ENCODE peak calls at places on chromosomes 11 and 22, in four cellular contexts. X, J, D and H are unnamed samples.

GRCh38 chr22:42282252-42282942 is 11.9 kb upstream of the TCF20 start:
- DNase-seq in X (no peak), J (no peak), D (peak), H (no peak)

GRCh38 chr11:68146704-68147474 is 25.7 kb upstream of the CHKA start:
- DNase-seq in X (peak), J (no peak), D (peak), H (peak)

GRCh38 chr11:17633279-17633986 is 85.9 kb upstream of the MYOD1 start:
- DNase-seq in X (no peak), J (no peak), D (peak), H (no peak)

GRCh38 chr11:9025101-9025850 is 21.5 kb upstream of the NRIP3 start:
- DNase-seq in X (no peak), J (no peak), D (no peak), H (no peak)

GRCh38 chr22:22917377-22917776 is 29.8 kb downstream of the IGLL5 start:
- DNase-seq in X (no peak), J (no peak), D (no peak), H (no peak)

GRCh38 chr22:43186272-43187170 is at the start of gene TTLL12:
- DNase-seq in X (no peak), J (peak), D (peak), H (peak)

GRCh38 chr11:28777126-28777525 is 668.9 kb downstream of the METTL15 start:
- DNase-seq in X (no peak), J (no peak), D (no peak), H (no peak)

GRCh38 chr11:58924230-58924629 is 15.1 kb upstream of the GLYATL1 start:
- DNase-seq in X (no peak), J (no peak), D (no peak), H (no peak)

GRCh38 chr22:46929046-46929688 is 166.7 kb downstream of the TBC1D22A start:
- DNase-seq in X (no peak), J (no peak), D (no peak), H (no peak)

GRCh38 chr11:34431979-34432378 is 6.8 kb upstream of the CAT start:
- DNase-seq in X (no peak), J (no peak), D (no peak), H (no peak)

GRCh38 chr11:16785520-16786128 is 47.2 kb downstream of the C11orf58 start:
- DNase-seq in X (peak), J (peak), D (peak), H (peak)

GRCh38 chr22:31442768-31443489 is 43.5 kb downstream of the DRG1 start:
- DNase-seq in X (no peak), J (no peak), D (peak), H (no peak)

GRCh38 chr11:50074161-50074560 is 41.5 kb downstream of the OR4C45 start:
- DNase-seq in X (no peak), J (no peak), D (no peak), H (no peak)

GRCh38 chr11:50080256-50080655 is 47.6 kb downstream of the OR4C45 start:
- DNase-seq in X (no peak), J (no peak), D (no peak), H (no peak)

GRCh38 chr11:50078001-50078400 is 45.3 kb downstream of the OR4C45 start:
- DNase-seq in X (no peak), J (no peak), D (no peak), H (no peak)

GRCh38 chr11:50075856-50076255 is 43.2 kb downstream of the OR4C45 start:
- DNase-seq in X (peak), J (no peak), D (no peak), H (no peak)

GRCh38 chr11:50077526-50077925 is 44.9 kb downstream of the OR4C45 start:
- DNase-seq in X (no peak), J (no peak), D (no peak), H (no peak)
- H3K4me3 ChIP-seq in X (no peak), J (no peak), D (no peak), H (no peak)

GRCh38 chr11:64713031-64713780 is 9.8 kb downstream of the NRXN2 start:
- DNase-seq in X (peak), J (no peak), D (peak), H (peak)
- H3K4me3 ChIP-seq in X (no peak), J (peak), D (no peak), H (no peak)

DNA sequence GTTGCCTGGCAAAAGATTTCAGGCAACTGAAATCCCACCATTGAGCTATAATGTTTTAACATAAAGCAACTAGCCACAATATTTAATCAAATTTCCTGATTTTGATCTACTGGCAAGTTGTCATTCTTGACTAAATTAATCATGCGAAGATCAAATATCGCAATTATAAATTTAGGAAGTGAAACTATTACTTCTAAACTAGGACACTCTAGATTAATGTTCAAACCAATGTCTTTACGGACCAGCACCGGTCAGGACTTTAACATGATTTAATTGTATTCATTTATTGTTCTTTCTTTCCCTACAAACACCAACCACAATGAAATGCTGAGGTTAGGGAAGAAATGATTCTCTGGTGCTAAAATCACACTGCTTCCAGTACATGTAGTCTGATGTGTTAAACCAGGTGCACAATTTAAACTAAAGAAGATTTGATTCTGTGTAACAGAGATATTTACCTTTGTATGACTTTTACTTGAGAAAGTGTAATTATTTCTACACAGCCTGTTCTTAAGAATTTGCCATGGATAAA is 14.9 kb downstream of the GAS2 start:
- DNase-seq in X (no peak), J (no peak), D (no peak), H (no peak)
- H3K4me3 ChIP-seq in X (no peak), J (no peak), D (no peak), H (no peak)

DNA sequence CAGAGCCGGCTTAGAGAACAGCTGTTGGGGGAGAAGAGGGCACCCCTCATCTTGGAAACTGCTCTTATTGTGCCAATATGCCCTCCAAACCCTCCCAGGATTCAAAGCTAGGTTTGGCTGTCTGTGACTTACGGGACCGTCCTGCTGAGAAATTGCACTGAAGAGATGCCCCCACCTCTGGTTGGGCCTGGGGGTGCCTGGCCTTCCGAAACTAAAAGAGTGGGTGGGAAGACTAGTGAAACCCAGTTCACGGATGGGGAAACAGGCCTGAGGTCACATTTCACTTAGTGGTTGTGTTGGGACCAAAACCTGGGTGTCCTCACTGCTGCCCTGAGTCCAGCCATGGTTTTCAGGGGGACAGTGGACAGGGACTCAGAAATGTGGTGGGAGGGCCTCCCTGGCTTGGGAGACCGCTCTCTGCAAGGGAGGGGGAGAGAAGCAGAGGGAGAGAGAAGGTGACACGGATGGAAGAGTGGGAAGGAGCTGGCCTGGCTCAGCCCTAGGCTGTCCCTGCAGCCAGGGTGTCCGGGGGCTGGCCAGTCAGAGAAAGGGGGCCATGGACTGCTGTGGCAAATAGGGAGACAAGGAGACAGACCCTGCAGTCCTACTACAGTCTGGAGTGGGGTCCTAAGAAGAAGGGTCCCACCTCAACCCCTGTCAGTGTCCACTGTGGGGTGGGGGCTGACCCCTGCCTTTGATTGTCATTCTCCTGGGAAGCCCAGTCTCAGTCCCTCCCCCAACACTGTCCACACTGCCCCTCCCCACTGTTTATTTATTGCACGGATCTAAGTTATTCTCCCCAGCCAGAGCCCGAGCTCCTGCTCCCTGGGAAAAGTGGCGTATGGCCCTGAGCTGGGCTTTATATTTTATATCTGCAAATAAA is 13.6 kb downstream of the MAFF start:
- DNase-seq in X (no peak), J (no peak), D (no peak), H (no peak)
- H3K4me3 ChIP-seq in X (no peak), J (no peak), D (no peak), H (no peak)

DNA sequence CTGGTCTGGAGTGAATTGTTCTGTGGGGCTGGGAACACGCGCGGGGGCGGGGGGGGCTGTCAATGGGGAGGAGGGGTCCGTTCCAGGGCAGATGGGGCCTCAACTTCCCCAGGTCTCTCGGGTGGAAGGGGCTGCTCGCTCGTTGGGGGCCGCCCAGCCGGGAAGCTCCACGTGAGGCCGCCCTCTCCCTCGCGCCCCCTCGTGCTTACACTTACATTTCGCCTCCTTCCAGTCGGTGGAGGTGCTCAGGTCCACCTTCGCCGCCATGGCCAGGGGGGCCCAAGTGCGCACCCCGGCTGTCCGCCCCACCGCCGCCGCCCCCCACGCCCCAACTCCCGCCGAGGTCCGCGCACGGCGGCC is 451 bp downstream of the MACROD1 start:
- DNase-seq in X (no peak), J (no peak), D (no peak), H (no peak)
- H3K4me3 ChIP-seq in X (peak), J (peak), D (peak), H (peak)

GRCh38 chr11:1868636-1869291 is 15.9 kb downstream of the LSP1 start:
- DNase-seq in X (no peak), J (no peak), D (no peak), H (no peak)
- H3K4me3 ChIP-seq in X (no peak), J (no peak), D (no peak), H (no peak)

DNA sequence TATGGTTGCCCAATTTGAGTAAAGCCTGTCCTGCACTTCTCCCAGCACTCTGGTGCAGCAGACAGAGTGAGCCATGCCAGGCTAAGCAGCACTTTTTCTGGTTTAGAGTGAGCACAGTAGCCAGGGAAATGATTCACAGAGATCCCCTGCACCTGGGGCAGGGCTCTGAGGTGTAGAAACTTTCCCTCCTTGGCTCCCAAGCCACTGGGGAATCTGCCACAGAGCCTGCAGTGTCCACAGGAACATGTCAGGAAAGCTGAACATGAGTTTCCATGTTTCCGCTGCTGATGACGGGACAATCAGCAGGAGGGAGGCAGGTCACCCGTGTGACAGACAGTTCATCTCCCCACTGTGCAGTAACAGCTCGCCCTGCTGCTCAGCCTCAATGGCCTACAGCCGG is 429.9 kb upstream of the B3GAT1 start:
- DNase-seq in X (no peak), J (no peak), D (no peak), H (no peak)
- H3K4me3 ChIP-seq in X (no peak), J (no peak), D (no peak), H (no peak)

DNA sequence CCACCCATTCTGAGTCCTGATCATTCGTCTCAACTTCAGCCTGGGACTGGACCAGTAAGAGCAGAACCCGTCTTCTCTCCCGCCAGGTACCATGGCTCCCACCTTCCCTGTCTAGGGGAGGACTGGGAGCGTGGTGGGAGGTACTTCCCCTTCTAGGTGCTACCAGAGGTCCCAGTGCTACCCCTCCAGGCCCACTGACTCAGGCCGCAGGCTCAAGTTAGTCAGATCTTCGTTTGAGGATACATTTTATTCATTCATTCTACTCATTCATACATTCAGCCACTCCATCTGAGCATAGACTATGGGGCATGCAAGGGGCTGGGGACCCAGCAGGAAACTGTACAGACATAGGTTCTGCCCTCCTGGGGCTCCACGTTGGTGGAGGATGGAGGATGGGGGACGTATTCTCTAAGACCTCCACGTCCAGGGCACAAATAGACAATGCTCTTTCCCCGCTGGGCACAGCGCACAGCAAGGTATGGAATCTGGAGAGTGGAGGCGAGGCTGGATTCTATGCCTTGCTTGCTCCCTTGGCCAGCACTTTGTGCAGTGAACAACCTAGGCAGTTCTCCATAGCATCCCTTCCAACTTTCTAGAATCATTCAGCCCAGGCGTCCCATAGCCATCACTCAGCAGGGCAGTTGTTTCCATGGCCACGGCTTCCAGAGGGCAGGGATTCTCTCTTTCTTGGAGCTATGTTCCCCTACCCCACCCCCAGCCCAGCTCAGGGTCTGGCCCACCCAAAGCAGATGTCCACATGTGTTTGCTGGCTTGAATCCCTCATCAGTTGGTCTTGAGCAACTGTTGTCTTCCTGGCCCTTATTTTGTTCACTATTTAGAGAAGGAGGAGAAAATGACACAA is 1.1 kb upstream of the RAB3IL1 start:
- DNase-seq in X (no peak), J (no peak), D (peak), H (no peak)
- H3K4me3 ChIP-seq in X (no peak), J (no peak), D (peak), H (no peak)